ENCODE peak calls at places on chromosome 10, in six cellular contexts. One of them, this sample, is unnamed.

GRCh38 chr10:115417585-115418265 is 324.6 kb downstream of the ATRNL1 start:
- DNase-seq in HepG2: peak; percentile 60
- DNase-seq in GM12878: peak; percentile 4
- DNase-seq in K562: peak; percentile 1
- DNase-seq in H1: peak; percentile 27
- DNase-seq in GM12891: peak; percentile 12
- DNase-seq in this sample: peak; percentile 5

GRCh38 chr10:119541046-119541445 is 1.5 kb downstream of the RGS10 start:
- DNase-seq in HepG2: no peak
- DNase-seq in H1: no peak
- DNase-seq in GM12891: no peak
- DNase-seq in GM12878: no peak
- DNase-seq in K562: no peak
- DNase-seq in this sample: no peak

GRCh38 chr10:11720260-11720741 is 21.9 kb upstream of the ECHDC3 start:
- DNase-seq in HepG2: no peak
- DNase-seq in GM12878: no peak
- DNase-seq in H1: no peak
- DNase-seq in K562: no peak
- DNase-seq in GM12891: no peak
- DNase-seq in this sample: no peak

GRCh38 chr10:97412891-97413304 is 11.8 kb upstream of the RRP12 start:
- DNase-seq in HepG2: peak; percentile 52
- DNase-seq in K562: no peak
- DNase-seq in H1: no peak
- DNase-seq in GM12891: no peak
- DNase-seq in GM12878: no peak
- DNase-seq in this sample: no peak

GRCh38 chr10:67114945-67115344 is 189.1 kb downstream of the LRRTM3 start:
- DNase-seq in H1: no peak
- DNase-seq in K562: no peak
- DNase-seq in GM12891: no peak
- DNase-seq in GM12878: no peak
- DNase-seq in HepG2: peak; percentile 71
- DNase-seq in this sample: no peak

GRCh38 chr10:120581496-120581895 is 124.5 kb downstream of the PLPP4 start:
- DNase-seq in K562: peak; percentile 1
- DNase-seq in GM12891: no peak
- DNase-seq in HepG2: no peak
- DNase-seq in H1: no peak
- DNase-seq in GM12878: no peak
- DNase-seq in this sample: no peak

GRCh38 chr10:77782328-77783061 is 144.1 kb downstream of the DLG5 start:
- DNase-seq in GM12878: no peak
- DNase-seq in HepG2: no peak
- DNase-seq in H1: no peak
- DNase-seq in GM12891: no peak
- DNase-seq in K562: no peak
- DNase-seq in this sample: no peak

GRCh38 chr10:47253651-47254375 is 46.2 kb upstream of the GDF10 start:
- DNase-seq in GM12891: no peak
- DNase-seq in H1: no peak
- DNase-seq in HepG2: no peak
- DNase-seq in K562: no peak
- DNase-seq in GM12878: no peak
- DNase-seq in this sample: no peak

GRCh38 chr10:4303045-4303444 is 518.0 kb upstream of the KLF6 start:
- DNase-seq in H1: no peak
- DNase-seq in GM12878: no peak
- DNase-seq in GM12891: no peak
- DNase-seq in K562: no peak
- DNase-seq in HepG2: no peak
- DNase-seq in this sample: no peak

GRCh38 chr10:16756561-16757221 is 60.5 kb downstream of the RSU1 start:
- DNase-seq in HepG2: no peak
- DNase-seq in K562: no peak
- DNase-seq in GM12891: no peak
- DNase-seq in GM12878: no peak
- DNase-seq in H1: no peak
- DNase-seq in this sample: no peak

GRCh38 chr10:7351905-7352304 is 58.9 kb downstream of the SFMBT2 start:
- DNase-seq in H1: no peak
- DNase-seq in GM12878: no peak
- DNase-seq in GM12891: no peak
- DNase-seq in K562: no peak
- DNase-seq in HepG2: no peak
- DNase-seq in this sample: no peak

GRCh38 chr10:14106828-14107227 is 223.9 kb downstream of the FRMD4A start:
- DNase-seq in K562: no peak
- DNase-seq in GM12878: no peak
- DNase-seq in HepG2: no peak
- DNase-seq in GM12891: no peak
- DNase-seq in H1: no peak
- DNase-seq in this sample: no peak

GRCh38 chr10:120978589-120979252 is 127.6 kb downstream of the WDR11 start:
- DNase-seq in HepG2: no peak
- DNase-seq in GM12878: no peak
- DNase-seq in K562: no peak
- DNase-seq in H1: no peak
- DNase-seq in GM12891: no peak
- DNase-seq in this sample: no peak

GRCh38 chr10:68756766-68757165 is 35.7 kb downstream of the CCAR1 start:
- DNase-seq in H1: no peak
- DNase-seq in GM12891: no peak
- DNase-seq in HepG2: no peak
- DNase-seq in K562: no peak
- DNase-seq in GM12878: no peak
- DNase-seq in this sample: no peak

GRCh38 chr10:84089162-84089561 is 50.1 kb upstream of the GHITM start:
- DNase-seq in K562: no peak
- DNase-seq in HepG2: no peak
- DNase-seq in GM12878: no peak
- DNase-seq in H1: no peak
- DNase-seq in GM12891: no peak
- DNase-seq in this sample: no peak

GRCh38 chr10:22821501-22821900 is 106.4 kb upstream of the ARMC3 start:
- DNase-seq in GM12891: no peak
- DNase-seq in K562: no peak
- DNase-seq in GM12878: no peak
- DNase-seq in HepG2: no peak
- DNase-seq in H1: no peak
- DNase-seq in this sample: no peak

GRCh38 chr10:34504534-34504933 is 310.6 kb downstream of the PARD3 start:
- DNase-seq in GM12891: no peak
- DNase-seq in HepG2: peak; percentile 26
- DNase-seq in H1: no peak
- DNase-seq in GM12878: no peak
- DNase-seq in K562: peak; percentile 18
- DNase-seq in this sample: no peak

GRCh38 chr10:13349776-13350274 is 1.7 kb upstream of the SEPHS1 start:
- DNase-seq in GM12878: no peak
- DNase-seq in HepG2: no peak
- DNase-seq in H1: peak; percentile 97
- DNase-seq in K562: peak; percentile 41
- DNase-seq in GM12891: no peak
- DNase-seq in this sample: no peak

GRCh38 chr10:97000487-97001182 is 168.5 kb downstream of the LCOR start:
- DNase-seq in GM12878: no peak
- DNase-seq in HepG2: peak; percentile 71
- DNase-seq in GM12891: no peak
- DNase-seq in H1: no peak
- DNase-seq in K562: no peak
- DNase-seq in this sample: no peak

GRCh38 chr10:22742678-22743077 is 28.3 kb upstream of the PIP4K2A start:
- DNase-seq in GM12891: no peak
- DNase-seq in K562: peak; percentile 28
- DNase-seq in H1: no peak
- DNase-seq in GM12878: peak; percentile 48
- DNase-seq in HepG2: no peak
- DNase-seq in this sample: no peak

GRCh38 chr10:44960098-44960480 is 487 bp downstream of the RASSF4 start:
- DNase-seq in GM12878: no peak
- DNase-seq in H1: no peak
- DNase-seq in GM12891: no peak
- DNase-seq in K562: no peak
- DNase-seq in HepG2: no peak
- DNase-seq in this sample: no peak

GRCh38 chr10:44958196-44958896 is 1.3 kb upstream of the RASSF4 start:
- DNase-seq in HepG2: no peak
- DNase-seq in K562: no peak
- DNase-seq in H1: no peak
- DNase-seq in GM12891: no peak
- DNase-seq in GM12878: no peak
- DNase-seq in this sample: no peak

GRCh38 chr10:44958897-44959242 is 732 bp upstream of the RASSF4 start:
- DNase-seq in GM12891: no peak
- DNase-seq in H1: no peak
- DNase-seq in K562: no peak
- DNase-seq in GM12878: no peak
- DNase-seq in HepG2: no peak
- DNase-seq in this sample: no peak

GRCh38 chr10:44960482-44961230 is 1.1 kb downstream of the RASSF4 start:
- DNase-seq in H1: no peak
- DNase-seq in HepG2: peak; percentile 52
- DNase-seq in GM12878: no peak
- DNase-seq in GM12891: no peak
- DNase-seq in K562: no peak
- DNase-seq in this sample: no peak

GRCh38 chr10:44959243-44960097 is at the start of gene RASSF4:
- DNase-seq in HepG2: peak; percentile 81
- DNase-seq in K562: peak; percentile 91
- DNase-seq in GM12891: peak; percentile 97
- DNase-seq in GM12878: no peak
- DNase-seq in H1: no peak
- DNase-seq in this sample: peak; percentile 98
- TF ChIP-seq POLR2A in HepG2: peak; percentile 94
- TF ChIP-seq POLR2A in K562: peak; percentile 52
- TF ChIP-seq POLR2A in GM12891: peak; percentile 74
- TF ChIP-seq POLR2A in GM12878: peak; percentile 98
- TF ChIP-seq POLR2A in H1: peak; percentile 75
- TF ChIP-seq POLR2A in this sample: peak; percentile 88

GRCh38 chr10:102375250-102375649 is 20.3 kb upstream of the NFKB2 start:
- DNase-seq in H1: no peak
- DNase-seq in K562: no peak
- DNase-seq in HepG2: no peak
- DNase-seq in GM12891: no peak
- DNase-seq in GM12878: no peak
- DNase-seq in this sample: no peak
- TF ChIP-seq TAF1 in H1: no peak
- TF ChIP-seq TAF1 in K562: no peak
- TF ChIP-seq TAF1 in HepG2: no peak
- TF ChIP-seq TAF1 in GM12891: no peak
- TF ChIP-seq TAF1 in GM12878: no peak
- TF ChIP-seq TAF1 in this sample: no peak

GRCh38 chr10:60496181-60496580 is 106.5 kb upstream of the ANK3 start:
- DNase-seq in K562: no peak
- DNase-seq in HepG2: no peak
- DNase-seq in GM12891: no peak
- DNase-seq in H1: no peak
- DNase-seq in GM12878: no peak
- DNase-seq in this sample: no peak

GRCh38 chr10:60497364-60497763 is 107.7 kb upstream of the ANK3 start:
- DNase-seq in GM12878: no peak
- DNase-seq in H1: no peak
- DNase-seq in HepG2: no peak
- DNase-seq in GM12891: no peak
- DNase-seq in K562: no peak
- DNase-seq in this sample: no peak

GRCh38 chr10:60495357-60495756 is 105.7 kb upstream of the ANK3 start:
- DNase-seq in H1: no peak
- DNase-seq in GM12878: no peak
- DNase-seq in GM12891: no peak
- DNase-seq in HepG2: no peak
- DNase-seq in K562: no peak
- DNase-seq in this sample: no peak

GRCh38 chr10:60491162-60491561 is 101.5 kb upstream of the ANK3 start:
- DNase-seq in GM12891: no peak
- DNase-seq in GM12878: no peak
- DNase-seq in HepG2: no peak
- DNase-seq in H1: no peak
- DNase-seq in K562: no peak
- DNase-seq in this sample: no peak

GRCh38 chr10:60494774-60495173 is 105.1 kb upstream of the ANK3 start:
- DNase-seq in GM12891: no peak
- DNase-seq in GM12878: no peak
- DNase-seq in K562: no peak
- DNase-seq in HepG2: no peak
- DNase-seq in H1: no peak
- DNase-seq in this sample: no peak
- TF ChIP-seq POLR2AphosphoS5 in GM12891: no peak
- TF ChIP-seq POLR2AphosphoS5 in GM12878: no peak
- TF ChIP-seq POLR2AphosphoS5 in K562: no peak
- TF ChIP-seq POLR2AphosphoS5 in HepG2: no peak
- TF ChIP-seq POLR2AphosphoS5 in H1: no peak
- TF ChIP-seq POLR2AphosphoS5 in this sample: no peak

GRCh38 chr10:93899109-93899508 is 5.3 kb downstream of the SLC35G1 start:
- DNase-seq in GM12891: no peak
- DNase-seq in K562: no peak
- DNase-seq in GM12878: no peak
- DNase-seq in H1: no peak
- DNase-seq in HepG2: no peak
- DNase-seq in this sample: no peak

GRCh38 chr10:93897070-93897797 is 3.5 kb downstream of the SLC35G1 start:
- DNase-seq in GM12891: no peak
- DNase-seq in K562: no peak
- DNase-seq in HepG2: no peak
- DNase-seq in GM12878: no peak
- DNase-seq in H1: no peak
- DNase-seq in this sample: no peak

GRCh38 chr10:93894516-93895378 is 969 bp downstream of the SLC35G1 start:
- DNase-seq in GM12891: no peak
- DNase-seq in HepG2: no peak
- DNase-seq in H1: no peak
- DNase-seq in K562: no peak
- DNase-seq in GM12878: no peak
- DNase-seq in this sample: no peak

DNA sequence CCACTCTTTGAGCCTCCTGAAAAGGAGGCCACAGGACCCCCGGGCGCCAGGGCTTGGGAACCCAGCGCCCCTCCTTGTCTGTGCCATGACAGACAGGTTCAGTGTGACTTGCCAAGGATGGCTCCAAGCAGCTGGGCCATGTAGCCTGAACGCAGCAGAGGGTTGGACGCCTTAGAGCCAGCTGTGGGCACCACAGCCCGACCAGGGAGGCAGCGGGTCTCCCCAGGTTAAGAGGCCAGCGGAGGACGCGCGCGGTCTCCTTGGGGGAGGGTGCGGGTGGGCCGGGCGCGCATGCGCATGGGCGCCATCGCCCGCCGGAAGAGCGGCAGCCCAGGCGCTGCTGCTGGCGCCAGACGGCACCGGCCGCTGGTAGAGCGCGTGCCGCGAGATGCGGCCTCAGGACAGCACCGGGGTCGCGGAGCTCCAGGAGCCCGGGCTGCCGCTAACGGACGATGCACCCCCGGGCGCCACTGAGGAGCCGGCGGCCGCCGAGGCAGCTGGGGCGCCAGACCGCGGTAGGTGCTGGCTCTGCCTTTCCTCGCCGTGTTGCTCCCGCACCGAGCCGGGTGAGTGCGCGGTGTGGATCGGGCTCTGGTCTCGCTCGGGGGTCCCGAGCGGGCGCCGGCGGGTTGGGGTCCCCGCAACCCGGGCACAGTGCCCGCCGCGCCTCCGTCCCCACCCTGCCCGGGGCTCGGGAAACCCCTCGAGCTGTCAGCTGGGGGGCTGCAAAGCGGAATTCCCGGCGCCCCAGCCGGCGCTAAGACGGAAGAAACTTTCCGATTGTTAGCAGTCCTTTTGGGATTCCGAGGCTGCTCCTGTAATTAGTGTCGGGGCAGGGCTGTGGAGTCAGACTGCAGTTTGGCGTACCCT is at the start of gene SLC35G1:
- DNase-seq in K562: peak; percentile 81
- DNase-seq in GM12891: peak; percentile 82
- DNase-seq in H1: peak; percentile 49
- DNase-seq in HepG2: peak; percentile 25
- DNase-seq in GM12878: peak; percentile 26
- DNase-seq in this sample: peak; percentile 84
- TF ChIP-seq POLR2A in K562: peak; percentile 84
- TF ChIP-seq POLR2A in GM12891: peak; percentile 80
- TF ChIP-seq POLR2A in H1: peak; percentile 85
- TF ChIP-seq POLR2A in HepG2: peak; percentile 80
- TF ChIP-seq POLR2A in GM12878: peak; percentile 98
- TF ChIP-seq POLR2A in this sample: peak; percentile 92